ENCODE peak calls at places on chromosomes 12 and 14, in five cellular contexts. Y is mammary epithelial cell, Q is RWPE1, B is upper lobe of left lung, E is astrocyte of the spinal cord. X is an unnamed sample.

GRCh38 chr14:56339855-56340701 is 221.9 kb downstream of the PELI2 start:
- DNase-seq in E (peak), Q (peak), Y (peak), B (peak), X (peak)

GRCh38 chr12:42557586-42558172 is 31.9 kb downstream of the PRICKLE1 start:
- DNase-seq in E (no peak), B (no peak), Y (no peak), Q (no peak), X (no peak)

GRCh38 chr12:124177951-124178316 is 117.0 kb upstream of the RFLNA start:
- DNase-seq in B (no peak), Q (no peak), E (no peak), Y (no peak), X (no peak)

GRCh38 chr12:46556820-46557524 is 184.4 kb upstream of the SLC38A2 start:
- DNase-seq in B (no peak), Q (peak), E (peak), Y (peak), X (no peak)

GRCh38 chr14:21572604-21573003 is 7.3 kb downstream of the OR10G3 start:
- DNase-seq in B (no peak), Q (no peak), Y (no peak), E (no peak), X (no peak)

GRCh38 chr14:68757618-68758081 is 35.2 kb downstream of the ZFP36L1 start:
- DNase-seq in E (peak), Y (no peak), B (peak), Q (no peak), X (no peak)

GRCh38 chr14:89648510-89648909 is 231.5 kb upstream of the FOXN3 start:
- DNase-seq in B (no peak), E (no peak), Y (no peak), Q (no peak), X (no peak)

GRCh38 chr12:109358154-109358869 is 10.6 kb downstream of the MYO1H start:
- DNase-seq in E (no peak), Y (no peak), B (no peak), Q (no peak), X (no peak)

GRCh38 chr14:55807059-55807499 is 227.1 kb downstream of the KTN1 start:
- DNase-seq in Y (peak), B (peak), Q (peak), E (peak), X (peak)

GRCh38 chr14:68928770-68929550 is 50.1 kb downstream of the ACTN1 start:
- DNase-seq in Q (no peak), B (no peak), Y (no peak), E (no peak), X (no peak)

GRCh38 chr12:113112043-113112899 is 23.3 kb downstream of the RASAL1 start:
- DNase-seq in Y (no peak), Q (no peak), E (no peak), B (no peak), X (no peak)

GRCh38 chr12:122865268-122866231 is 30.3 kb downstream of the HIP1R start:
- DNase-seq in Y (no peak), B (peak), E (no peak), Q (no peak), X (no peak)

GRCh38 chr12:124994435-124994975 is 1.1 kb downstream of the BRI3BP start:
- DNase-seq in E (peak), B (peak), Y (no peak), Q (peak), X (no peak)

GRCh38 chr12:107134558-107134957 is 41.2 kb upstream of the CRY1 start:
- DNase-seq in E (no peak), B (no peak), Y (no peak), Q (no peak), X (peak)

GRCh38 chr12:54689034-54689372 is 40.8 kb upstream of the DCD start:
- DNase-seq in Y (no peak), Q (no peak), E (no peak), B (no peak), X (no peak)

GRCh38 chr12:124509676-124510300 is 57.6 kb downstream of the NCOR2 start:
- DNase-seq in Q (peak), B (no peak), Y (peak), E (peak), X (no peak)

GRCh38 chr12:107349008-107349747 is 255.8 kb upstream of the CRY1 start:
- DNase-seq in Y (peak), E (peak), Q (peak), B (no peak), X (no peak)

GRCh38 chr14:75434557-75435248 is 6.9 kb downstream of the JDP2 start:
- DNase-seq in E (no peak), B (no peak), Q (no peak), Y (no peak), X (no peak)

GRCh38 chr12:121217761-121218160 is 7.8 kb downstream of the P2RX4 start:
- DNase-seq in Y (no peak), Q (no peak), B (no peak), E (no peak), X (no peak)

GRCh38 chr12:105334568-105334967 is 4.1 kb downstream of the C12orf75 start:
- DNase-seq in E (peak), B (no peak), Y (peak), Q (no peak), X (no peak)

GRCh38 chr12:105071981-105072380 is 12.3 kb downstream of the ALDH1L2 start:
- DNase-seq in Q (no peak), B (no peak), E (no peak), Y (no peak), X (no peak)

GRCh38 chr12:92721130-92721529 is 18.3 kb downstream of the PLEKHG7 start:
- DNase-seq in B (no peak), Y (no peak), E (peak), Q (no peak), X (no peak)

GRCh38 chr12:68236421-68237059 is 10.9 kb upstream of the IL26 start:
- DNase-seq in B (no peak), E (no peak), Q (peak), Y (peak), X (peak)

GRCh38 chr14:55398679-55399078 is 13.0 kb downstream of the ATG14 start:
- DNase-seq in B (no peak), Q (peak), E (peak), Y (peak), X (no peak)

GRCh38 chr12:85237320-85237719 is 42.7 kb upstream of the ALX1 start:
- DNase-seq in B (no peak), E (no peak), Y (no peak), Q (no peak), X (no peak)

GRCh38 chr14:95519699-95520098 is 3.2 kb upstream of the SYNE3 start:
- DNase-seq in Y (peak), B (peak), Q (peak), E (peak), X (peak)
- TF ChIP-seq CTCF in Y (no peak), B (no peak), Q (no peak), E (no peak), X (no peak)

DNA sequence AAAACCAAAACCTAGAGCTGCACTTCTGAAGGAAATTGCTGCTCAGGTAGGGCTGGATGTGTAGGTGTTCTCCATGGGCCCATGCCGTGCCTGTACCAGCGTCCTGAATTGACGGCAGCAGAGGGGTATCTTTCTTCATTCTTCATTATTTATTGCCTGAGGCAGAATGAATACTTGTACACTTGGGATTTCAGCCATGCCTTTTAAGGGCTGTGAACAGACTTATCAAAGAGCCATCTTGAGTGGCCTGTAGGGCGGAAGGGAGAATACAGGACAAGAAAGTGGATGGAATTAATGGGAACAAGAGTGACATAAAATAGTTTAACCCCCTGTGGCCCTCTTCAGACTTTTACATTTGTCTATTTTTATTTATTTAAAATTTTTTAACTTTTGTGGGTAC is 61.4 kb downstream of the RASSF3 start:
- DNase-seq in E (no peak), Q (no peak), B (no peak), Y (peak), X (no peak)
- TF ChIP-seq CTCF in E (no peak), Q (no peak), B (no peak), Y (no peak), X (no peak)

GRCh38 chr12:116737774-116738657 is at the start of the genes RNFT2 and SPRING1:
- DNase-seq in B (peak), Q (peak), E (peak), Y (peak), X (peak)
- TF ChIP-seq CTCF in B (peak), Q (no peak), E (no peak), Y (no peak), X (no peak)

GRCh38 chr14:76719664-76720063 is 41.6 kb upstream of the VASH1 start:
- DNase-seq in Q (no peak), Y (no peak), B (no peak), E (no peak), X (no peak)

GRCh38 chr14:76717508-76717907 is 43.8 kb upstream of the VASH1 start:
- DNase-seq in B (no peak), E (no peak), Q (no peak), Y (no peak), X (no peak)

GRCh38 chr14:76720382-76720813 is 40.9 kb upstream of the VASH1 start:
- DNase-seq in E (peak), Q (peak), B (peak), Y (no peak), X (no peak)

GRCh38 chr14:76716285-76716684 is 45.0 kb upstream of the VASH1 start:
- DNase-seq in E (no peak), B (no peak), Y (no peak), Q (no peak), X (no peak)

DNA sequence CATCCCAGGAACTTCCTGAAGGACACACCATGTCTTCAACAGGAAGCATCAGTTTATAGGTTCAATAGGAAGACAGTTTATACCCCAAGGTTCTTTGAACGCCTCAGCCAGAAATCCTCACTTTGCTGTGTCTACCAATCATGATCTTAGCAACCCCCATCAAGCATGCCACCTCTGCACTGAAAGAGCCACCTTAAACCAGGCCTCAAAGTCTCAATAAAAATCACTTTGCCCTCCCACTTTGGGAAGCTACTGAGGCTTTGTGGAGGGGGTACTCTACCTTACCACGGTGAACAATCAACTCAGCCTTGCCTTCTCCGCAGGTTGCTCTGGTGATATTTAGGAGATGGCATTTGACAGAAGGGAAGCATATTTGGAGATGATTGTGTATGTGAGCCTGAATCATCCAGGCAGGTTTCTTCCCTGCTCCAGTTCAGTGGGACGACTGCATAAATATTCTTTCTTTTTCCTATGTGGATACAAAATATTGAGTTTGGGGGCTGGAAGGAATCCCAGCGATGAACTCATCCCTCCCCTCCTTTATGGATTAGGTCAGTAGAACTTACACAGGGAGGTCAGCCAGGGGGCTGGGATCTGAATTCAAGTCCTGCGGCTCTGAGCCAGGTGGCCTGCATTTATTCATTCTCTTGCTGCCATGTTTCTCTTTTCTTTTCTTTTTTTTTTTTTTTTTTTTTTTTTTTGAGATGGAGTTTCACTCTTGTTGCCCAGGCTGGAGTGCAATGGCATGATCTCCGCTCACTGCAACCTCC is 42.8 kb upstream of the VASH1 start:
- DNase-seq in Y (no peak), E (no peak), Q (no peak), B (no peak), X (no peak)
- TF ChIP-seq CTCF in Y (no peak), E (no peak), Q (no peak), B (no peak), X (no peak)

GRCh38 chr14:106551265-106551664 is 1024.9 kb downstream of the TMEM121 start:
- DNase-seq in Y (no peak), E (no peak), Q (no peak), B (no peak), X (no peak)
- TF ChIP-seq CTCF in Y (no peak), E (no peak), Q (no peak), B (no peak), X (no peak)

GRCh38 chr12:48286665-48287064 is 64.1 kb downstream of the ZNF641 start:
- DNase-seq in E (no peak), Y (no peak), B (no peak), Q (no peak), X (no peak)
- TF ChIP-seq CTCF in E (peak), Y (peak), B (no peak), Q (no peak), X (peak)

DNA sequence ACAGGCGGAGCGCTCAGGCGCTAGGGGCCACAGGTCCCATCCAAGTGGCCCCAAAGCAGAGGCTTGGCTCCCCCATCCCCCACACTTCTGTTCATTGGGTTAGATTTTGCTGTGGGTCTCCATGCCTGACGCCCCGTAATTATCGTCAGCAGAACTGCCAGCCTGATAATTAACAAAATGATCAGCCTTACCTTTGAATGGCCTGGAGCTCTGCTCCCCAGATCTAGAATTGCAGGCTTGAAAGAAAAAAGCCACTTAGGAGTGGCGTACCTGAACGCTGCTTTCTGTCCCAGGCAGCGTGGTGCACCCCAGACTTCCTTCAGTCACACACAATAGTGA is 28.7 kb upstream of the LRP1-AS start:
- DNase-seq in E (no peak), Y (no peak), Q (no peak), B (no peak), X (no peak)
- TF ChIP-seq CTCF in E (no peak), Y (no peak), Q (peak), B (no peak), X (no peak)

GRCh38 chr12:57524814-57525614 is 2.4 kb downstream of the MBD6 start:
- DNase-seq in B (no peak), E (no peak), Y (no peak), Q (no peak), X (no peak)
- TF ChIP-seq CTCF in B (no peak), E (no peak), Y (no peak), Q (no peak), X (no peak)

GRCh38 chr12:132163911-132164288 is 19.6 kb downstream of the NOC4L start:
- DNase-seq in E (no peak), Q (no peak), B (no peak), Y (no peak), X (no peak)
- TF ChIP-seq CTCF in E (peak), Q (no peak), B (no peak), Y (peak), X (no peak)

DNA sequence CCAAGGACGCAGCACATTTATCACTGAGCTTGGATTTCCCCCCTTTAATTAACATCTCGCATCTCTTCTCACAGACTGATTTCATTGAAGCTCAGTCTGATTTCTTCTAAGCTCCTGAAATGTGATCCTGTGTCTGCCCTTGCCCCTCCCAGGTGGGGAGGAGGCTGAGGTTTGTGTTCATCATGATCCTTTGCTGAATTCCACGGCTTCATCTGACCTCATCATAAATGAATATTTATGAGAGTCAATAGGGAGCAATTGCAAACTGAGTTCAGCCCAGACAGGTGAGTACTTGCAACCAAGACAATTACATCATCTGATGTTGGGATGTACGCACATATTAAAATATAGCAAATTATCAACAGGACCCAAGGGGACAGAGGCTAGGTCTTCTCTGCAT is 72.4 kb downstream of the MAP1LC3B2 start:
- DNase-seq in Q (peak), E (no peak), Y (peak), B (no peak), X (no peak)
- TF ChIP-seq CTCF in Q (no peak), E (no peak), Y (no peak), B (no peak), X (no peak)